ENCODE peak calls at places on chromosomes 2 and 18, in five cellular contexts. J is vagina, L is Peyer's patch, X is heart left ventricle, E is gastrocnemius medialis. B is an unnamed sample. For H3K27me3, the result is how much of the 10 kb centered on the place peaks cover.

GRCh38 chr2:230697676-230698075 is 15.0 kb upstream of the CAB39 start:
- DNase-seq in E (no peak), X (no peak), L (no peak), J (no peak), B (no peak)

GRCh38 chr2:40106061-40106460 is 327.0 kb upstream of the THUMPD2 start:
- DNase-seq in X (no peak), L (no peak), J (no peak), E (no peak), B (no peak)

GRCh38 chr18:48949606-48950535 is 894 bp downstream of the SMAD7 start:
- DNase-seq in L (peak), X (no peak), J (no peak), E (no peak), B (peak)

GRCh38 chr18:64799378-64799777 is 650.5 kb upstream of the LINC00305 start:
- DNase-seq in X (no peak), J (no peak), L (no peak), E (no peak), B (no peak)

GRCh38 chr18:39389800-39390379 is 1824.3 kb upstream of the CELF4 start:
- DNase-seq in J (no peak), L (no peak), X (no peak), E (no peak), B (no peak)

GRCh38 chr2:157292853-157293252 is 32.8 kb downstream of the ERMN start:
- DNase-seq in J (no peak), L (no peak), E (no peak), X (no peak), B (no peak)

GRCh38 chr2:218169757-218170546 is 3.2 kb upstream of the CXCR1 start:
- DNase-seq in L (no peak), J (no peak), E (no peak), X (no peak), B (peak)

GRCh38 chr2:72138921-72139381 is 8.7 kb downstream of the CYP26B1 start:
- DNase-seq in L (peak), J (no peak), E (no peak), X (no peak), B (no peak)

DNA sequence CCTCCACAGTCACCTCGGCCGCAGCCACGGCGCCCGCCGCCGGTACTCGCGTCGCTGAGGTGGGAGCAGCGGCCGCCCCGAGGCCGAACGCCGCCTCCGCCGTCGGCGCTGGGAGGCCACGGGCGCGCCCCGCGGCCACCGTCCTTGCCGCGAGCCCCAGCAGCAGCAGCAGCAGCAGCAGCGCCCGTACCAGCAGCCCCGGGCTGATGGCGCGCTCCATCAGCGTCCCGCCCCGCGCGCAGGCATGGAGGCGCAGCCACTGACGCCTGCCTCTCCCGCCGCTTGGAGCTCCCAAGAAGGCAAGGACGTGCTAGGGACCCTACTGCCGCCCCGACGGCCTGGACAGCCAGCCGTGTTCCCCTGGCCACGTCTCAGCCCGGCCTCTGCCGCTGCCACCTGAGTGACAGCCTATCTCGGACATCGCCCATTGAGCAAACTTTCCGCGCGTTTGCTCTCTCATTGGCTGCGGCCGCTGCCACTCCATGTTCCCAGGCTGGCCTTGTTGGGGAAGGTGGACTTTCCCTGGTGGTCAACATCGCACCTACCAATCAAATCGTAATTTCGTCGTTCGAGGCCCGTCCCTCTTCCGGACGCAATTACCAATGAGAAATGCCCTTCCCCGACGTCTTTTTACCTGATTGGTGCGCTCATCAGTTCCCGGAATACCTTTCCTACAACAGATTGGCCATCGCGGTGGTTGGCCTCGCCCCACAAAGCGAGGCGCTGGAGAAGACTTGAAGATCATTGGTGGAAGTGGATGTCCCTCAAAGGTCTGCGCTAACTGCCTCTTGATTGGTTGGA is at the start of gene EIF2AK3:
- DNase-seq in L (peak), X (peak), E (peak), J (peak), B (peak)
- TF ChIP-seq POLR2A in L (peak), X (peak), E (peak), J (peak), B (peak)

DNA sequence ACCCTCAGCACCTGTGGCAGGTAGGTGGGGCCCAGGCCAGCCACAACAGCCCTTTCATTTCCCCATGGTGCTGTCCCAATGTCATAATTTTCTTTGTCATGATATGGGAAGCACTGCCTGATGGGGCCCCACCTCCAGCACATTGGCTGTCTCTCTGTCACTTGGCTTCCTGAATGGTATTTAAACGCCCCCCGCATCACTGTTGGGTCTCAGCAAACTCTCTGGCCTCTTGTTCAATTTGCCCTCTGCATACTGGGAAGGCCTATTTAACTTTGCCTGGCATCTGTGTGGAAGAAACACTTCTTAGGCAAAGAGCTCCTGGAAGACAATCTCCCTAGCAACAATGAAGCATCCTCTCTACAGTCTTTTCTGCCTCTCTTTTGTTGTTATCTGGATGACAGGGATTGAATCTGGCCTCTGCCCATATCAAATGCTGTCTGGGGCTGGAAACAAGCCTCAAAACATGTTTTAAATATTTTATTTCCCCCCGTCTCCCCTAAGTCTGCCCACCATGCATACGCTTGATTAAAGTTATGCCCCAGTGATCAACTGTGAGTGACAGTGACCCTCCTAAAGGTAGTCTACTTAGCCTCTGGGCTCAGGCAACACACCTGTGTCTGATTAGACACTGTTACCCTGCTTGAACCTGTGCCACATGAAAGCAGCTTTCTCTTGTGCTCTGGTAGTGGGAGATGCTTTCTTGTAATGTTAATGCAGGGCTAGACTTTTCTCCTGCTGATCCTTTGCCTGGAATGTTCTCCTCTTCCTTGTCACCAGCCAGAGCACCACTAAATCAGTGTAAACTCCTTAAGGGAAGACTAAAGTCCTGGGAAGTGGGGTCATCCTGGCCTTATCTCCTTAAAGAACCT is 35.0 kb downstream of the CDC42EP3 start:
- DNase-seq in L (no peak), E (no peak), J (no peak), X (no peak), B (no peak)
- H3K4me3 ChIP-seq in L (no peak), E (no peak), J (no peak), X (no peak), B (no peak)

GRCh38 chr2:183040604-183041003 is 2.3 kb upstream of the NCKAP1 start:
- DNase-seq in X (no peak), L (no peak), E (no peak), J (no peak), B (no peak)

GRCh38 chr2:183037281-183037659 is 987 bp downstream of the NCKAP1 start:
- DNase-seq in E (no peak), J (no peak), L (no peak), X (no peak), B (no peak)

GRCh38 chr2:183035954-183036669 is 2.1 kb downstream of the NCKAP1 start:
- DNase-seq in X (no peak), J (no peak), L (no peak), E (no peak), B (no peak)

GRCh38 chr2:183037660-183038340 is 457 bp downstream of the NCKAP1 start:
- DNase-seq in E (peak), X (peak), J (no peak), L (no peak), B (peak)

GRCh38 chr2:183038341-183039300 is at the start of gene NCKAP1:
- DNase-seq in E (peak), X (peak), J (no peak), L (peak), B (peak)
- H3K27me3 ChIP-seq in E (under half), X (under half), J (under half), L (under half), B (under half)

DNA sequence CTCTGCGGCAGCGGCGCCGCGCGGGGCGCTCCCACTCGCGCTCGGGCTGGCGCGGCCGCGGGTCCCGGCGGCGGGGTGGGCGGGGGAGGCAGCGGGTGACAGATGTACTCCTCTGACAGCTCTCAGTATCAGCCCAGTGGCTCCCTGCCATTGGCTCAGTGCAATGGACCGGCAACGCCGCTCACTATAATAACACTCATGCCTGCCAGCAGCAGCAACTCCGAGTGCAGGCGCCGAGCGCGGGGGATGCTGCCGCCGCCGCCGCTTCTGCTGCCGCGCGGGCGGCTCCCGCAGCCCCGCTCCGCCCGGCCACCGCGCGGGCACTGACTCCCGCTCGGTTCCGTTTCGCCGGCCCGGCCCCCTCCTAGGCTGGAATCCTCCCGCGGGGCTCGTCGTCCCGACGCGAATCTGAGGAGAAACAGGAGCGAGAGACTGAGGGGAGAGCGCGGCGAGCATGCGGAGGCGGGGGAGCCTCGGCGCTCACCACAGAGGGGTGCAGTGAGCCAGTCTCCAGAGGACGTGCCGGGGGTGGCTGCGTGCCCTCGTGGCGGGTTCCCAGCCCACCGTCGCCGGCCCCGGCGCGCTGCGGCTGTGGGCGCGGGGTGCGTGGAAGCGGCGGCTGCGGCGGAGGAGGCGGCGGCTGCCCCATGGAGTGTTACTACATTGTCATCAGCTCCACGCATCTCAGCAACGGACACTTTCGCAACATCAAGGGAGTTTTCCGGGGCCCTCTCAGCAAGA is at the start of gene ZNF804A:
- DNase-seq in X (peak), E (no peak), L (peak), J (no peak), B (peak)
- TF ChIP-seq POLR2A in X (no peak), E (no peak), L (no peak), J (no peak), B (no peak)

GRCh38 chr18:36009214-36009613 is 36.7 kb downstream of the RMP24 start:
- DNase-seq in L (no peak), J (no peak), X (no peak), E (no peak), B (no peak)

GRCh38 chr18:36012891-36013290 is 40.4 kb downstream of the RMP24 start:
- DNase-seq in X (no peak), J (no peak), E (no peak), L (no peak), B (no peak)

GRCh38 chr18:36006997-36007396 is 34.5 kb downstream of the RMP24 start:
- DNase-seq in E (no peak), J (no peak), L (no peak), X (no peak), B (no peak)
- H3K4me3 ChIP-seq in E (no peak), J (no peak), L (no peak), X (no peak), B (no peak)

GRCh38 chr2:175837046-175837445 is 165.0 kb downstream of the LNPK start:
- DNase-seq in E (no peak), L (no peak), J (no peak), X (no peak), B (no peak)
- H3K27me3 ChIP-seq in E (under half), L (under half), J (under half), X (under half), B (under half)

DNA sequence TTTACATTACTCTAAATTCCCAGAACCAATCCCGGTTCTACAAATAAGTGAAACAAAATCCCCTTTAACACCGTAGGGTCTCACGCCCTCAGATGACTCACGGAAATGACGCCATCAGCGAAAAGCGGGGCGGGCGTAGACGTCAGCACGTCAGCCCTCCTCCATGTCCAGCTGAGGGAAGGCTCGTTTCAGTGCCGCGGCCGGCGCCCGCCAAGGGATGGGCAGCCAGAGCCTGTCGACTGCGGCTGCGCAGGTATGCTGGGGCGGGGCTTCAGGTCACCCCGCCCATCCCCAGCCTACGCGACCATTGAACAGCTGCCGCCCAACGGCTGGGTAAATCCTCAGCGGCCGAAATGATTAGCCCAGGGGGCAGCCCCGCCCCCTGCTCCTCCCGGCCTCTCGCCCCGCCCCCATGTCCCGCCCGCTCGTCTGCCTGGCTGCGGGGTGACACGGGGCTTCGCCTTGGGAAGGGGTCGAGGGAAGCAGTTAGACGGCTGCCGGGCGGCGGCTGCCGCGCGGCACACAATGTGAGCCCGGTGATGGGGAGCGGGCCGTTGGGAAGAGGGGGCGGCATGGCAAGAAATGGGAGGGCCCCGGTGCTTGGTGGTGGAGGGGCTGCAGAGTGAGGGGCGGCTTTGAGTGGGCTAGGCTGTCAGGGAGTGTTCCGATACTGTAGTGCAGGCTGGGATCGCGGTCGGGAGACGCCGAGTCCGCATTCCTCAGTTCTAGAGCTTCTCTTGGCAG is at the start of gene NBEAL1:
- DNase-seq in J (peak), L (peak), E (peak), X (peak), B (peak)
- TF ChIP-seq POLR2A in J (peak), L (peak), E (peak), X (no peak), B (peak)

GRCh38 chr2:46353509-46353908 is 56.3 kb downstream of the EPAS1 start:
- DNase-seq in X (no peak), L (no peak), J (no peak), E (no peak), B (peak)

GRCh38 chr2:46350030-46350699 is 53.0 kb downstream of the EPAS1 start:
- DNase-seq in X (no peak), E (no peak), L (no peak), J (no peak), B (no peak)

GRCh38 chr2:46352621-46353020 is 55.4 kb downstream of the EPAS1 start:
- DNase-seq in E (no peak), X (peak), L (no peak), J (no peak), B (no peak)

GRCh38 chr2:46349115-46349547 is 51.9 kb downstream of the EPAS1 start:
- DNase-seq in E (no peak), L (no peak), J (no peak), X (no peak), B (no peak)

DNA sequence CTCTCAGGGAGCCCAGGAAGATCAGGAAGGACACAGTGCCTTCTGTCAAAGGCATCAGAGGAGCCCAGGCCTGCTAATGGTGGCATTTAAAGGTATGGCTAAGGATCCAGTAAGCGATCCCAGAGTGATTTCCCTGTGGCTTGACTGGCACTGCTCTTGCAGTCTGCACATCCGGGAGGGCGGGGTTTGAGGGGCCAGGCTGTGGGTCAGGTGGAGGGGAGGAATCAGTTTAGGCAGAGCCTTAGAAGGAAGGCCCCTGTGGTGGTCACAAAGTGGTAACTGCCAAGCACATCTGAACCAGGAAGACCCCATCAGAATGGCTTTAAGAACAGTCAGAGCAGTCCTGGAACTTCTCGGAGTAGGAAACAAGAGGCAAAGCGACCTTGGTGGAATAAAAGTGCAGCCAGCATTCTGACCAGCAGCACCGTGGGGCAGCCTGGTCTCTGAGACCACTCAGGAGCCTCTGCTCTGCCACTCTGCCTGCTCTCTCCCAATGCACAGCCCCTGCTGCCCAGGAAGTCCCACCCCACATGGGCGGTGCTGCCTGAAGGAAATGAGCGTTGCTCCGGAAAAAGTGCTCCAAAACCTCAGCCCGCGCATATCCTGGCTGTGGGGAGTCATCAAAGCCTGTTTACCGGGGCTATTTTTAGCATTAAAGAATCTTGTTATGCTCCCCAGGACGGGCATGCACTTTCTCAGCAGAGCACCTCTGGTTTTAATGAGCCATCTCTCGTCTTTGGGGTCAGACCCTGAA is 54.4 kb downstream of the EPAS1 start:
- DNase-seq in J (no peak), X (peak), E (no peak), L (no peak), B (no peak)
- H3K4me3 ChIP-seq in J (no peak), X (peak), E (peak), L (no peak), B (no peak)

GRCh38 chr2:223614534-223614933 is 12.4 kb upstream of the SCG2 start:
- DNase-seq in E (no peak), L (no peak), X (no peak), J (no peak), B (no peak)

GRCh38 chr2:223618172-223619035 is 16.2 kb upstream of the SCG2 start:
- DNase-seq in J (no peak), E (no peak), L (no peak), X (no peak), B (no peak)

GRCh38 chr2:223612501-223612900 is 10.3 kb upstream of the SCG2 start:
- DNase-seq in X (no peak), E (no peak), J (no peak), L (no peak), B (no peak)

GRCh38 chr2:223611061-223611460 is 8.9 kb upstream of the SCG2 start:
- DNase-seq in X (no peak), E (no peak), J (no peak), L (no peak), B (no peak)

DNA sequence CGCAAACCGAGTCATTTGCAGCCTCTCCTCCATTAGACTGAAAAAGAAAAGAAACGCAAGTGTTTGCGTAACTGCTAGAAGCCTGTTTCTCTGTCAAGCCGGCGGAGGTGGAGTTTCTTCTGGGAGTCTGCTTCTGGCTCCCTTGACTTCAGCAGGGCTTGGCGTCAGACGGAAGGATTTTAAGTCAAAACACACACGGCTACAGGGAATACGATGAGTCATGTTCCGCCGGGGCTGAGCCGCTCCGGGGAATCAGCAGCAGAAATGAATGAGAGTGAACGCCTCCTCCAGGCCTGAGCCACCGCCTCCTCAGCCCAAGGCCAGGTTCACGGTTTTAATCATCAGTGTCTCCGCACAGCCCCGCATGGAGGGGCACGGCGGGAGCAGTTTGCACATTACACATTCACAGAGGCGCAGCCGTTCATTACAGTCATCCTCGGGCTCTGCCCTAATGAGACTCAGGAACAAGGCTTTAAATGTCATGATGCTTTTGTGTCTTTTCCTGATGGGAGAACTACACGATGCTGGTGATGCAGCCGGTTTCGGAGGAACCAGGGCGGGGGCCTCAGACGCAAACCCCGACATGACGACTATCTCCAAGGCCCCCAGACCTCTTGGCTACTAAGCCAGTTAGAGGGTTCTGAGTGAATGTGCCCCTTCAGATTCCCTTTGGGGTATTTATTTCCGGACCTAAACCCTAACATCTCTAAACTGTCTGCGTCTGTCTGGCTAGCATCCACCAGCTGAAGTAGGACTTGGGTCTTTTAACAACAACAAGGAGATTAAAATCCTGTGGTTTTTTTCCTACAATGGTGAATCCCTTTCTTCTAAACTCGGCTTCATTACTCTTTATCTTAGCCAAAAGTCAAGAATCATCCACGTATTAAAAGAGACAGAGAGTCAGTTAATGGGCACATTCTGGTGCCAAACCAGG is 11.1 kb upstream of the SCG2 start:
- DNase-seq in X (peak), J (no peak), L (peak), E (peak), B (peak)
- H3K27me3 ChIP-seq in X (under half), J (under half), L (under half), E (under half), B (under half)